ENCODE peak calls at places on chromosomes 2 and 18, in nine cellular contexts. One of them, this sample, is unnamed.

GRCh38 chr2:20103514-20103913 is 52.1 kb upstream of the LAPTM4A start:
- DNase-seq in activated effector memory CD4-positive, alpha-beta T cell treated with anti-CD3 and anti-CD28 coated beads, Interleukin-2, amount 50 U/mL, for 16 hours: no peak
- DNase-seq in renal cortical epithelial cell: peak
- DNase-seq in CD8-positive, alpha-beta T cell: no peak
- DNase-seq in glutamatergic neuron: no peak
- DNase-seq in GM13977: no peak
- DNase-seq in caudate nucleus: no peak
- DNase-seq in adrenal gland: no peak
- DNase-seq in NCI-H1092: no peak
- DNase-seq in this sample: no peak

GRCh38 chr2:119487434-119488244 is 36.6 kb downstream of the SCTR start:
- DNase-seq in CD8-positive, alpha-beta T cell: no peak
- DNase-seq in renal cortical epithelial cell: peak
- DNase-seq in caudate nucleus: no peak
- DNase-seq in glutamatergic neuron: no peak
- DNase-seq in GM13977: no peak
- DNase-seq in activated effector memory CD4-positive, alpha-beta T cell treated with anti-CD3 and anti-CD28 coated beads, Interleukin-2, amount 50 U/mL, for 16 hours: no peak
- DNase-seq in adrenal gland: peak
- DNase-seq in NCI-H1092: no peak
- DNase-seq in this sample: no peak

GRCh38 chr2:45009303-45009927 is at the start of gene SIX2:
- DNase-seq in CD8-positive, alpha-beta T cell: no peak
- DNase-seq in caudate nucleus: no peak
- DNase-seq in NCI-H1092: peak
- DNase-seq in activated effector memory CD4-positive, alpha-beta T cell treated with anti-CD3 and anti-CD28 coated beads, Interleukin-2, amount 50 U/mL, for 16 hours: no peak
- DNase-seq in renal cortical epithelial cell: peak
- DNase-seq in adrenal gland: peak
- DNase-seq in glutamatergic neuron: peak
- DNase-seq in GM13977: peak
- DNase-seq in this sample: peak

GRCh38 chr2:99543247-99543646 is 53.4 kb upstream of the REV1 start:
- DNase-seq in glutamatergic neuron: no peak
- DNase-seq in GM13977: no peak
- DNase-seq in NCI-H1092: no peak
- DNase-seq in CD8-positive, alpha-beta T cell: no peak
- DNase-seq in caudate nucleus: no peak
- DNase-seq in renal cortical epithelial cell: no peak
- DNase-seq in adrenal gland: no peak
- DNase-seq in activated effector memory CD4-positive, alpha-beta T cell treated with anti-CD3 and anti-CD28 coated beads, Interleukin-2, amount 50 U/mL, for 16 hours: no peak
- DNase-seq in this sample: no peak

GRCh38 chr2:188853307-188853706 is 120.9 kb upstream of the COL3A1 start:
- DNase-seq in NCI-H1092: no peak
- DNase-seq in GM13977: no peak
- DNase-seq in renal cortical epithelial cell: no peak
- DNase-seq in adrenal gland: no peak
- DNase-seq in activated effector memory CD4-positive, alpha-beta T cell treated with anti-CD3 and anti-CD28 coated beads, Interleukin-2, amount 50 U/mL, for 16 hours: no peak
- DNase-seq in CD8-positive, alpha-beta T cell: no peak
- DNase-seq in caudate nucleus: no peak
- DNase-seq in glutamatergic neuron: no peak
- DNase-seq in this sample: peak

GRCh38 chr2:40716879-40717278 is 265.0 kb upstream of the SLC8A1 start:
- DNase-seq in activated effector memory CD4-positive, alpha-beta T cell treated with anti-CD3 and anti-CD28 coated beads, Interleukin-2, amount 50 U/mL, for 16 hours: no peak
- DNase-seq in CD8-positive, alpha-beta T cell: no peak
- DNase-seq in glutamatergic neuron: no peak
- DNase-seq in NCI-H1092: no peak
- DNase-seq in caudate nucleus: no peak
- DNase-seq in GM13977: no peak
- DNase-seq in adrenal gland: no peak
- DNase-seq in renal cortical epithelial cell: peak
- DNase-seq in this sample: peak

GRCh38 chr2:37143986-37144385 is 12.8 kb downstream of the EIF2AK2 start:
- DNase-seq in glutamatergic neuron: no peak
- DNase-seq in adrenal gland: no peak
- DNase-seq in GM13977: no peak
- DNase-seq in activated effector memory CD4-positive, alpha-beta T cell treated with anti-CD3 and anti-CD28 coated beads, Interleukin-2, amount 50 U/mL, for 16 hours: no peak
- DNase-seq in caudate nucleus: no peak
- DNase-seq in CD8-positive, alpha-beta T cell: no peak
- DNase-seq in NCI-H1092: no peak
- DNase-seq in renal cortical epithelial cell: no peak
- DNase-seq in this sample: no peak

GRCh38 chr2:202109737-202110184 is 36.7 kb downstream of the KIAA2012 start:
- DNase-seq in activated effector memory CD4-positive, alpha-beta T cell treated with anti-CD3 and anti-CD28 coated beads, Interleukin-2, amount 50 U/mL, for 16 hours: no peak
- DNase-seq in GM13977: no peak
- DNase-seq in caudate nucleus: no peak
- DNase-seq in renal cortical epithelial cell: peak
- DNase-seq in glutamatergic neuron: no peak
- DNase-seq in CD8-positive, alpha-beta T cell: no peak
- DNase-seq in adrenal gland: no peak
- DNase-seq in NCI-H1092: no peak
- DNase-seq in this sample: peak

GRCh38 chr2:230327418-230328154 is 593 bp downstream of the SP140L start:
- DNase-seq in GM13977: peak
- DNase-seq in renal cortical epithelial cell: peak
- DNase-seq in NCI-H1092: no peak
- DNase-seq in adrenal gland: no peak
- DNase-seq in caudate nucleus: no peak
- DNase-seq in glutamatergic neuron: no peak
- DNase-seq in CD8-positive, alpha-beta T cell: no peak
- DNase-seq in activated effector memory CD4-positive, alpha-beta T cell treated with anti-CD3 and anti-CD28 coated beads, Interleukin-2, amount 50 U/mL, for 16 hours: no peak
- DNase-seq in this sample: no peak

GRCh38 chr18:12013186-12013916 is 32.0 kb downstream of the IMPA2 start:
- DNase-seq in caudate nucleus: no peak
- DNase-seq in GM13977: no peak
- DNase-seq in NCI-H1092: no peak
- DNase-seq in renal cortical epithelial cell: peak
- DNase-seq in glutamatergic neuron: no peak
- DNase-seq in activated effector memory CD4-positive, alpha-beta T cell treated with anti-CD3 and anti-CD28 coated beads, Interleukin-2, amount 50 U/mL, for 16 hours: no peak
- DNase-seq in adrenal gland: no peak
- DNase-seq in CD8-positive, alpha-beta T cell: no peak
- DNase-seq in this sample: no peak

GRCh38 chr2:216473187-216473586 is 25.5 kb upstream of the RPL37A start:
- DNase-seq in activated effector memory CD4-positive, alpha-beta T cell treated with anti-CD3 and anti-CD28 coated beads, Interleukin-2, amount 50 U/mL, for 16 hours: no peak
- DNase-seq in caudate nucleus: no peak
- DNase-seq in glutamatergic neuron: no peak
- DNase-seq in CD8-positive, alpha-beta T cell: no peak
- DNase-seq in NCI-H1092: no peak
- DNase-seq in renal cortical epithelial cell: no peak
- DNase-seq in adrenal gland: no peak
- DNase-seq in GM13977: no peak
- DNase-seq in this sample: no peak

GRCh38 chr2:85794038-85794441 is 40.2 kb downstream of the ATOH8 start:
- DNase-seq in glutamatergic neuron: no peak
- DNase-seq in activated effector memory CD4-positive, alpha-beta T cell treated with anti-CD3 and anti-CD28 coated beads, Interleukin-2, amount 50 U/mL, for 16 hours: no peak
- DNase-seq in GM13977: no peak
- DNase-seq in caudate nucleus: no peak
- DNase-seq in renal cortical epithelial cell: no peak
- DNase-seq in adrenal gland: no peak
- DNase-seq in NCI-H1092: no peak
- DNase-seq in CD8-positive, alpha-beta T cell: no peak
- DNase-seq in this sample: no peak

GRCh38 chr2:174775586-174775985 is 11.3 kb upstream of the CHRNA1 start:
- DNase-seq in GM13977: no peak
- DNase-seq in caudate nucleus: no peak
- DNase-seq in renal cortical epithelial cell: no peak
- DNase-seq in CD8-positive, alpha-beta T cell: no peak
- DNase-seq in NCI-H1092: no peak
- DNase-seq in activated effector memory CD4-positive, alpha-beta T cell treated with anti-CD3 and anti-CD28 coated beads, Interleukin-2, amount 50 U/mL, for 16 hours: no peak
- DNase-seq in adrenal gland: no peak
- DNase-seq in glutamatergic neuron: no peak
- DNase-seq in this sample: no peak

GRCh38 chr2:47782557-47783490 is at the start of gene MSH6:
- DNase-seq in adrenal gland: peak
- DNase-seq in caudate nucleus: peak
- DNase-seq in activated effector memory CD4-positive, alpha-beta T cell treated with anti-CD3 and anti-CD28 coated beads, Interleukin-2, amount 50 U/mL, for 16 hours: peak
- DNase-seq in renal cortical epithelial cell: peak
- DNase-seq in CD8-positive, alpha-beta T cell: peak
- DNase-seq in GM13977: peak
- DNase-seq in glutamatergic neuron: peak
- DNase-seq in NCI-H1092: peak
- DNase-seq in this sample: peak

GRCh38 chr2:28949617-28950305 is 31.3 kb upstream of the TOGARAM2 start:
- DNase-seq in GM13977: no peak
- DNase-seq in glutamatergic neuron: no peak
- DNase-seq in caudate nucleus: no peak
- DNase-seq in renal cortical epithelial cell: no peak
- DNase-seq in CD8-positive, alpha-beta T cell: no peak
- DNase-seq in activated effector memory CD4-positive, alpha-beta T cell treated with anti-CD3 and anti-CD28 coated beads, Interleukin-2, amount 50 U/mL, for 16 hours: no peak
- DNase-seq in adrenal gland: no peak
- DNase-seq in NCI-H1092: no peak
- DNase-seq in this sample: no peak

GRCh38 chr18:13362051-13362450 is 143.5 kb downstream of the LDLRAD4 start:
- DNase-seq in caudate nucleus: no peak
- DNase-seq in adrenal gland: no peak
- DNase-seq in renal cortical epithelial cell: no peak
- DNase-seq in activated effector memory CD4-positive, alpha-beta T cell treated with anti-CD3 and anti-CD28 coated beads, Interleukin-2, amount 50 U/mL, for 16 hours: no peak
- DNase-seq in NCI-H1092: no peak
- DNase-seq in CD8-positive, alpha-beta T cell: no peak
- DNase-seq in glutamatergic neuron: no peak
- DNase-seq in GM13977: no peak
- DNase-seq in this sample: no peak

GRCh38 chr2:7886665-7887064 is 795.2 kb upstream of the ID2 start:
- DNase-seq in NCI-H1092: no peak
- DNase-seq in CD8-positive, alpha-beta T cell: no peak
- DNase-seq in caudate nucleus: no peak
- DNase-seq in renal cortical epithelial cell: peak
- DNase-seq in GM13977: no peak
- DNase-seq in activated effector memory CD4-positive, alpha-beta T cell treated with anti-CD3 and anti-CD28 coated beads, Interleukin-2, amount 50 U/mL, for 16 hours: no peak
- DNase-seq in glutamatergic neuron: no peak
- DNase-seq in adrenal gland: no peak
- DNase-seq in this sample: no peak

GRCh38 chr2:85409719-85410583 is at the start of gene CAPG:
- DNase-seq in glutamatergic neuron: no peak
- DNase-seq in renal cortical epithelial cell: no peak
- DNase-seq in activated effector memory CD4-positive, alpha-beta T cell treated with anti-CD3 and anti-CD28 coated beads, Interleukin-2, amount 50 U/mL, for 16 hours: peak
- DNase-seq in GM13977: peak
- DNase-seq in caudate nucleus: no peak
- DNase-seq in CD8-positive, alpha-beta T cell: peak
- DNase-seq in adrenal gland: peak
- DNase-seq in NCI-H1092: no peak
- DNase-seq in this sample: peak

GRCh38 chr18:24968233-24968775 is 383.7 kb downstream of the ZNF521 start:
- DNase-seq in caudate nucleus: no peak
- DNase-seq in activated effector memory CD4-positive, alpha-beta T cell treated with anti-CD3 and anti-CD28 coated beads, Interleukin-2, amount 50 U/mL, for 16 hours: no peak
- DNase-seq in NCI-H1092: no peak
- DNase-seq in GM13977: no peak
- DNase-seq in adrenal gland: no peak
- DNase-seq in renal cortical epithelial cell: no peak
- DNase-seq in glutamatergic neuron: no peak
- DNase-seq in CD8-positive, alpha-beta T cell: no peak
- DNase-seq in this sample: peak

GRCh38 chr2:211247751-211248150 is 691.4 kb downstream of the CPS1 start:
- DNase-seq in caudate nucleus: no peak
- DNase-seq in adrenal gland: no peak
- DNase-seq in renal cortical epithelial cell: no peak
- DNase-seq in CD8-positive, alpha-beta T cell: no peak
- DNase-seq in GM13977: no peak
- DNase-seq in activated effector memory CD4-positive, alpha-beta T cell treated with anti-CD3 and anti-CD28 coated beads, Interleukin-2, amount 50 U/mL, for 16 hours: no peak
- DNase-seq in NCI-H1092: no peak
- DNase-seq in glutamatergic neuron: no peak
- DNase-seq in this sample: no peak

GRCh38 chr2:98598781-98599428 is 9.4 kb downstream of the COA5 start:
- DNase-seq in renal cortical epithelial cell: no peak
- DNase-seq in CD8-positive, alpha-beta T cell: no peak
- DNase-seq in adrenal gland: no peak
- DNase-seq in caudate nucleus: no peak
- DNase-seq in activated effector memory CD4-positive, alpha-beta T cell treated with anti-CD3 and anti-CD28 coated beads, Interleukin-2, amount 50 U/mL, for 16 hours: no peak
- DNase-seq in NCI-H1092: no peak
- DNase-seq in GM13977: no peak
- DNase-seq in glutamatergic neuron: no peak
- DNase-seq in this sample: no peak

GRCh38 chr2:185475868-185476267 is 262.7 kb upstream of the FSIP2 start:
- DNase-seq in adrenal gland: no peak
- DNase-seq in activated effector memory CD4-positive, alpha-beta T cell treated with anti-CD3 and anti-CD28 coated beads, Interleukin-2, amount 50 U/mL, for 16 hours: no peak
- DNase-seq in glutamatergic neuron: no peak
- DNase-seq in renal cortical epithelial cell: no peak
- DNase-seq in NCI-H1092: no peak
- DNase-seq in caudate nucleus: no peak
- DNase-seq in CD8-positive, alpha-beta T cell: no peak
- DNase-seq in GM13977: no peak
- DNase-seq in this sample: no peak

GRCh38 chr2:189255711-189256110 is 76.2 kb upstream of the COL5A2 start:
- DNase-seq in CD8-positive, alpha-beta T cell: no peak
- DNase-seq in glutamatergic neuron: no peak
- DNase-seq in NCI-H1092: no peak
- DNase-seq in adrenal gland: no peak
- DNase-seq in renal cortical epithelial cell: no peak
- DNase-seq in GM13977: no peak
- DNase-seq in caudate nucleus: no peak
- DNase-seq in activated effector memory CD4-positive, alpha-beta T cell treated with anti-CD3 and anti-CD28 coated beads, Interleukin-2, amount 50 U/mL, for 16 hours: no peak
- DNase-seq in this sample: no peak

GRCh38 chr2:29518010-29518409 is 402.8 kb downstream of the CLIP4 start:
- DNase-seq in caudate nucleus: no peak
- DNase-seq in activated effector memory CD4-positive, alpha-beta T cell treated with anti-CD3 and anti-CD28 coated beads, Interleukin-2, amount 50 U/mL, for 16 hours: no peak
- DNase-seq in CD8-positive, alpha-beta T cell: no peak
- DNase-seq in NCI-H1092: no peak
- DNase-seq in glutamatergic neuron: no peak
- DNase-seq in adrenal gland: no peak
- DNase-seq in renal cortical epithelial cell: peak
- DNase-seq in GM13977: no peak
- DNase-seq in this sample: no peak

GRCh38 chr2:34012728-34013302 is 413.7 kb upstream of the FAM98A start:
- DNase-seq in NCI-H1092: no peak
- DNase-seq in glutamatergic neuron: peak
- DNase-seq in CD8-positive, alpha-beta T cell: no peak
- DNase-seq in GM13977: peak
- DNase-seq in adrenal gland: peak
- DNase-seq in caudate nucleus: peak
- DNase-seq in renal cortical epithelial cell: peak
- DNase-seq in activated effector memory CD4-positive, alpha-beta T cell treated with anti-CD3 and anti-CD28 coated beads, Interleukin-2, amount 50 U/mL, for 16 hours: peak
- DNase-seq in this sample: peak

GRCh38 chr2:196059491-196059960 is 9.1 kb downstream of the DNAH7 start:
- DNase-seq in NCI-H1092: no peak
- DNase-seq in glutamatergic neuron: no peak
- DNase-seq in caudate nucleus: no peak
- DNase-seq in activated effector memory CD4-positive, alpha-beta T cell treated with anti-CD3 and anti-CD28 coated beads, Interleukin-2, amount 50 U/mL, for 16 hours: no peak
- DNase-seq in GM13977: no peak
- DNase-seq in CD8-positive, alpha-beta T cell: no peak
- DNase-seq in adrenal gland: no peak
- DNase-seq in renal cortical epithelial cell: peak
- DNase-seq in this sample: no peak

GRCh38 chr2:33488178-33488690 is 11.8 kb downstream of the RASGRP3 start:
- DNase-seq in GM13977: no peak
- DNase-seq in caudate nucleus: no peak
- DNase-seq in NCI-H1092: no peak
- DNase-seq in CD8-positive, alpha-beta T cell: no peak
- DNase-seq in glutamatergic neuron: no peak
- DNase-seq in activated effector memory CD4-positive, alpha-beta T cell treated with anti-CD3 and anti-CD28 coated beads, Interleukin-2, amount 50 U/mL, for 16 hours: no peak
- DNase-seq in renal cortical epithelial cell: no peak
- DNase-seq in adrenal gland: no peak
- DNase-seq in this sample: peak

GRCh38 chr2:3423492-3424170 is 44.1 kb downstream of the TRAPPC12 start:
- DNase-seq in CD8-positive, alpha-beta T cell: peak
- DNase-seq in glutamatergic neuron: peak
- DNase-seq in caudate nucleus: peak
- DNase-seq in renal cortical epithelial cell: peak
- DNase-seq in activated effector memory CD4-positive, alpha-beta T cell treated with anti-CD3 and anti-CD28 coated beads, Interleukin-2, amount 50 U/mL, for 16 hours: peak
- DNase-seq in GM13977: peak
- DNase-seq in adrenal gland: peak
- DNase-seq in NCI-H1092: no peak
- DNase-seq in this sample: peak

GRCh38 chr18:2444201-2444875 is 127.0 kb downstream of the METTL4 start:
- DNase-seq in NCI-H1092: no peak
- DNase-seq in activated effector memory CD4-positive, alpha-beta T cell treated with anti-CD3 and anti-CD28 coated beads, Interleukin-2, amount 50 U/mL, for 16 hours: no peak
- DNase-seq in renal cortical epithelial cell: no peak
- DNase-seq in glutamatergic neuron: no peak
- DNase-seq in adrenal gland: no peak
- DNase-seq in caudate nucleus: no peak
- DNase-seq in GM13977: no peak
- DNase-seq in CD8-positive, alpha-beta T cell: no peak
- DNase-seq in this sample: no peak

GRCh38 chr2:15311926-15312325 is 249.2 kb downstream of the NBAS start:
- DNase-seq in renal cortical epithelial cell: no peak
- DNase-seq in adrenal gland: peak
- DNase-seq in CD8-positive, alpha-beta T cell: no peak
- DNase-seq in GM13977: no peak
- DNase-seq in NCI-H1092: no peak
- DNase-seq in activated effector memory CD4-positive, alpha-beta T cell treated with anti-CD3 and anti-CD28 coated beads, Interleukin-2, amount 50 U/mL, for 16 hours: no peak
- DNase-seq in caudate nucleus: no peak
- DNase-seq in glutamatergic neuron: no peak
- DNase-seq in this sample: no peak

GRCh38 chr2:209388416-209389037 is 35.3 kb upstream of the MAP2 start:
- DNase-seq in glutamatergic neuron: no peak
- DNase-seq in adrenal gland: no peak
- DNase-seq in activated effector memory CD4-positive, alpha-beta T cell treated with anti-CD3 and anti-CD28 coated beads, Interleukin-2, amount 50 U/mL, for 16 hours: no peak
- DNase-seq in caudate nucleus: no peak
- DNase-seq in CD8-positive, alpha-beta T cell: no peak
- DNase-seq in GM13977: no peak
- DNase-seq in renal cortical epithelial cell: no peak
- DNase-seq in NCI-H1092: no peak
- DNase-seq in this sample: no peak